ENCODE peak calls at places on chromosome 3, in seven cellular contexts. F is NCI-H2029 treated with DMSO at 0.1 percent for 48 hours; C is omental fat pad; N is fibroblast of gingiva; Q is KBM-7; O is naive thymus-derived CD8-positive, alpha-beta T cell; E is PC-3. L is an unnamed sample.
A peak's percentile ranks its signal among the peaks of the same experiment; 100 is the strongest.

GRCh38 chr3:48700750-48701405 is 15.2 kb upstream of the NCKIPSD start:
- DNase-seq in F (no peak), C (no peak), N (no peak), Q (no peak), O (no peak), E (no peak), L (no peak)

GRCh38 chr3:129305592-129306091 is 27.0 kb downstream of the HMCES start:
- DNase-seq in F (no peak), C (peak; percentile 68), N (peak; percentile 82), Q (no peak), O (no peak), E (no peak), L (no peak)

GRCh38 chr3:62097121-62097520 is 276.2 kb downstream of the FEZF2 start:
- DNase-seq in F (no peak), C (no peak), N (peak; percentile 83), Q (no peak), O (no peak), E (no peak), L (no peak)

GRCh38 chr3:127833281-127834032 is 11.1 kb upstream of the MGLL start:
- DNase-seq in F (no peak), C (no peak), N (no peak), Q (no peak), O (no peak), E (no peak), L (no peak)

GRCh38 chr3:126472277-126473006 is 3.2 kb downstream of the ZXDC start:
- DNase-seq in F (peak; percentile 89), C (peak; percentile 41), N (peak; percentile 90), Q (peak; percentile 93), O (no peak), E (peak; percentile 39), L (no peak)

GRCh38 chr3:136720091-136720490 is 32.1 kb downstream of the STAG1 start:
- DNase-seq in F (no peak), C (no peak), N (no peak), Q (no peak), O (no peak), E (no peak), L (no peak)

GRCh38 chr3:190036631-190037030 is 84.1 kb downstream of the P3H2 start:
- DNase-seq in F (no peak), C (no peak), N (peak; percentile 80), Q (no peak), O (no peak), E (no peak), L (no peak)

GRCh38 chr3:171748341-171748918 is 61.9 kb downstream of the PLD1 start:
- DNase-seq in F (no peak), C (no peak), N (peak; percentile 53), Q (no peak), O (no peak), E (no peak), L (no peak)

L was measured in DMS53.